ENCODE peak calls at places on chromosomes 7 and 10, in four cellular contexts. R, A, F and J are unnamed samples. For H3K36me3, the result is how much of the 10 kb centered on the place peaks cover.

GRCh38 chr10:5047912-5048628 is 44.4 kb upstream of the AKR1C2 start:
- DNase-seq in R (peak), A (peak), F (no peak), J (no peak)

GRCh38 chr7:149284850-149285580 is 23.0 kb downstream of the ZNF783 start:
- DNase-seq in R (peak), A (peak), F (peak), J (peak)

GRCh38 chr7:836429-836828 is 4.2 kb downstream of the SUN1 start:
- DNase-seq in R (no peak), A (peak), F (no peak), J (peak)

GRCh38 chr7:143305423-143306070 is 10.4 kb upstream of the CLCN1 start:
- DNase-seq in R (peak), A (peak), F (peak), J (peak)

GRCh38 chr10:45411607-45411940 is 37.6 kb downstream of the ALOX5 start:
- DNase-seq in R (no peak), A (no peak), F (no peak), J (no peak)

GRCh38 chr7:145378197-145378596 is 542.3 kb upstream of the TPK1 start:
- DNase-seq in R (no peak), A (no peak), F (no peak), J (no peak)

GRCh38 chr7:107874605-107875446 is 16.2 kb upstream of the DLD start:
- DNase-seq in R (peak), A (peak), F (peak), J (peak)

GRCh38 chr7:70595741-70596574 is 536.0 kb upstream of the GALNT17 start:
- DNase-seq in R (no peak), A (peak), F (no peak), J (no peak)

GRCh38 chr7:66099551-66100407 is 14.9 kb upstream of the CRCP start:
- DNase-seq in R (peak), A (peak), F (peak), J (peak)

GRCh38 chr10:81251457-81252115 is 623.4 kb upstream of the NRG3 start:
- DNase-seq in R (no peak), A (no peak), F (no peak), J (no peak)

GRCh38 chr7:116834815-116835533 is 27.4 kb upstream of the CAPZA2 start:
- DNase-seq in R (peak), A (peak), F (peak), J (peak)

GRCh38 chr7:117444646-117445045 is 17.4 kb upstream of the ASZ1 start:
- DNase-seq in R (no peak), A (no peak), F (no peak), J (no peak)

GRCh38 chr10:86413046-86413728 is 46.6 kb upstream of the GRID1 start:
- DNase-seq in R (no peak), A (peak), F (no peak), J (peak)

GRCh38 chr7:92246363-92247101 is 758 bp downstream of the ANKIB1 start:
- DNase-seq in R (peak), A (peak), F (peak), J (no peak)

GRCh38 chr7:158672975-158673374 is 31.6 kb downstream of the NCAPG2 start:
- DNase-seq in R (peak), A (peak), F (no peak), J (no peak)

GRCh38 chr7:44658979-44659378 is 52.6 kb downstream of the OGDH start:
- DNase-seq in R (no peak), A (no peak), F (no peak), J (no peak)

GRCh38 chr10:47454294-47455058 is 29.4 kb downstream of the ANXA8 start:
- DNase-seq in R (no peak), A (no peak), F (no peak), J (no peak)

GRCh38 chr10:12181065-12181775 is 14.5 kb downstream of the NUDT5 start:
- DNase-seq in R (peak), A (no peak), F (no peak), J (peak)

GRCh38 chr10:26436848-26437247 is 1.3 kb upstream of the APBB1IP start:
- DNase-seq in R (no peak), A (no peak), F (no peak), J (no peak)

GRCh38 chr10:22263106-22263505 is 45.3 kb upstream of the EBLN1 start:
- DNase-seq in R (no peak), A (no peak), F (no peak), J (no peak)

GRCh38 chr7:113824117-113824823 is 94.5 kb downstream of the PPP1R3A start:
- DNase-seq in R (no peak), A (peak), F (no peak), J (no peak)

GRCh38 chr7:111459757-111460280 is 102.5 kb downstream of the IMMP2L start:
- DNase-seq in R (no peak), A (peak), F (no peak), J (no peak)

GRCh38 chr10:11654659-11655058 is 43.2 kb upstream of the USP6NL start:
- DNase-seq in R (no peak), A (no peak), F (no peak), J (no peak)

GRCh38 chr7:44384586-44385383 is 59.4 kb upstream of the CAMK2B start:
- DNase-seq in R (no peak), A (no peak), F (no peak), J (no peak)

GRCh38 chr10:114256041-114256765 is 17.1 kb downstream of the VWA2 start:
- DNase-seq in R (no peak), A (no peak), F (no peak), J (no peak)

GRCh38 chr10:20970708-20971107 is 73.6 kb upstream of the NEBL start:
- DNase-seq in R (no peak), A (no peak), F (no peak), J (no peak)

GRCh38 chr10:70921285-70921684 is 32.9 kb upstream of the PCBD1 start:
- DNase-seq in R (no peak), A (no peak), F (no peak), J (no peak)

GRCh38 chr10:72759584-72759983 is 67.6 kb downstream of the MCU start:
- DNase-seq in R (no peak), A (no peak), F (no peak), J (no peak)

GRCh38 chr10:93995598-93996271 is 2.0 kb downstream of the PLCE1 start:
- DNase-seq in R (peak), A (peak), F (no peak), J (peak)

GRCh38 chr7:156192921-156193320 is 380.7 kb upstream of the SHH start:
- DNase-seq in R (peak), A (peak), F (no peak), J (peak)

GRCh38 chr7:20164420-20165145 is 52.6 kb downstream of the MACC1 start:
- DNase-seq in R (no peak), A (peak), F (no peak), J (no peak)

GRCh38 chr7:128713794-128714193 is 25.4 kb upstream of the CALU start:
- DNase-seq in R (peak), A (no peak), F (no peak), J (no peak)

GRCh38 chr10:7928511-7928910 is 110.2 kb downstream of the TAF3 start:
- DNase-seq in R (no peak), A (no peak), F (no peak), J (no peak)

GRCh38 chr7:28686418-28686800 is 271.7 kb downstream of the TRIL start:
- DNase-seq in R (peak), A (peak), F (peak), J (peak)

GRCh38 chr10:62214364-62214874 is 54.2 kb downstream of the RTKN2 start:
- DNase-seq in R (no peak), A (no peak), F (no peak), J (no peak)

GRCh38 chr7:120436487-120437060 is 163.6 kb downstream of the KCND2 start:
- DNase-seq in R (no peak), A (no peak), F (no peak), J (no peak)

GRCh38 chr7:81549484-81550016 is 220.3 kb downstream of the HGF start:
- DNase-seq in R (no peak), A (no peak), F (no peak), J (no peak)

GRCh38 chr7:16063241-16063640 is 358.1 kb downstream of the CRPPA start:
- DNase-seq in R (no peak), A (no peak), F (no peak), J (no peak)
- H3K27ac ChIP-seq in R (no peak), A (no peak), F (peak), J (no peak)

GRCh38 chr7:99424932-99425730 is 13.5 kb downstream of the PTCD1 start:
- DNase-seq in R (no peak), A (no peak), F (no peak), J (no peak)
- H3K36me3 ChIP-seq in R (under half), A (under half), F (half or more), J (half or more)

GRCh38 chr7:46554688-46555422 is 633.8 kb upstream of the IGFBP3 start:
- DNase-seq in R (peak), A (peak), F (no peak), J (peak)

GRCh38 chr7:46551603-46552002 is 630.5 kb upstream of the IGFBP3 start:
- DNase-seq in R (no peak), A (no peak), F (no peak), J (no peak)

GRCh38 chr7:46559194-46559576 is 638.1 kb upstream of the IGFBP3 start:
- DNase-seq in R (peak), A (peak), F (no peak), J (peak)

GRCh38 chr7:46558482-46559193 is 637.6 kb upstream of the IGFBP3 start:
- DNase-seq in R (peak), A (peak), F (no peak), J (peak)

GRCh38 chr7:46557295-46557711 is 636.2 kb upstream of the IGFBP3 start:
- DNase-seq in R (no peak), A (no peak), F (no peak), J (peak)
- H3K4me3 ChIP-seq in R (no peak), A (no peak), F (no peak), J (no peak)

GRCh38 chr10:78545756-78546155 is 512.1 kb downstream of the RPS24 start:
- DNase-seq in R (no peak), A (no peak), F (no peak), J (no peak)

GRCh38 chr10:78543026-78543748 is 509.5 kb downstream of the RPS24 start:
- DNase-seq in R (no peak), A (no peak), F (no peak), J (no peak)

GRCh38 chr10:78543749-78544446 is 510.2 kb downstream of the RPS24 start:
- DNase-seq in R (no peak), A (peak), F (peak), J (peak)

GRCh38 chr10:78542536-78542935 is 508.9 kb downstream of the RPS24 start:
- DNase-seq in R (no peak), A (no peak), F (no peak), J (no peak)

GRCh38 chr10:78544447-78545085 is 510.9 kb downstream of the RPS24 start:
- DNase-seq in R (no peak), A (peak), F (no peak), J (no peak)
- H3K27ac ChIP-seq in R (no peak), A (peak), F (peak), J (no peak)

GRCh38 chr7:105084581-105084980 is 70.6 kb downstream of the KMT2E start:
- DNase-seq in R (no peak), A (no peak), F (no peak), J (no peak)

GRCh38 chr7:105086850-105087249 is 72.8 kb downstream of the KMT2E start:
- DNase-seq in R (no peak), A (no peak), F (no peak), J (no peak)

GRCh38 chr7:105087981-105088380 is 74.0 kb downstream of the KMT2E start:
- DNase-seq in R (no peak), A (no peak), F (no peak), J (no peak)

DNA sequence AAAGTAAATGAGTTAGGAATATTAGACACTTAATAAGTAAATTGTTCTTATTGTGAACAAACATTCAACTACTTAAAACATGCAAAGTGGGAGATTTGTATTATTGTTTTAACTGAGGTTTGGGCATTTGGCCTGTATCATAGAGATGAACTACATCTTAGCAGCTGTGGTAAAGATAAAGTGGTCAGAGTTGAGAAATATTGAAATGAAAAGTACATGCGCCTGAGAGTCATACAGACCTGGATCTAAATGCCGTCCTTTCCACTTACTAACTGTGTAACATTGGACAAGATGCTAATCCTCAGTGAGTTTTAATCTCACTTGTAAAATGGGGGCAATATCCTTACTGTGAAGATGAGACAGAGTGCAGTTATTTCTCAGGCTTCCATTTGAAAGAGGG is 74.5 kb downstream of the KMT2E start:
- DNase-seq in R (no peak), A (no peak), F (no peak), J (no peak)
- H3K36me3 ChIP-seq in R (under half), A (half or more), F (half or more), J (under half)

GRCh38 chr7:2802504-2803341 is 41.4 kb downstream of the GNA12 start:
- DNase-seq in R (peak), A (peak), F (no peak), J (peak)
- H3K4me3 ChIP-seq in R (peak), A (peak), F (no peak), J (no peak)

GRCh38 chr10:49053053-49053997 is 62.0 kb downstream of the VSTM4 start:
- DNase-seq in R (no peak), A (no peak), F (peak), J (no peak)
- H3K27ac ChIP-seq in R (no peak), A (no peak), F (peak), J (no peak)

DNA sequence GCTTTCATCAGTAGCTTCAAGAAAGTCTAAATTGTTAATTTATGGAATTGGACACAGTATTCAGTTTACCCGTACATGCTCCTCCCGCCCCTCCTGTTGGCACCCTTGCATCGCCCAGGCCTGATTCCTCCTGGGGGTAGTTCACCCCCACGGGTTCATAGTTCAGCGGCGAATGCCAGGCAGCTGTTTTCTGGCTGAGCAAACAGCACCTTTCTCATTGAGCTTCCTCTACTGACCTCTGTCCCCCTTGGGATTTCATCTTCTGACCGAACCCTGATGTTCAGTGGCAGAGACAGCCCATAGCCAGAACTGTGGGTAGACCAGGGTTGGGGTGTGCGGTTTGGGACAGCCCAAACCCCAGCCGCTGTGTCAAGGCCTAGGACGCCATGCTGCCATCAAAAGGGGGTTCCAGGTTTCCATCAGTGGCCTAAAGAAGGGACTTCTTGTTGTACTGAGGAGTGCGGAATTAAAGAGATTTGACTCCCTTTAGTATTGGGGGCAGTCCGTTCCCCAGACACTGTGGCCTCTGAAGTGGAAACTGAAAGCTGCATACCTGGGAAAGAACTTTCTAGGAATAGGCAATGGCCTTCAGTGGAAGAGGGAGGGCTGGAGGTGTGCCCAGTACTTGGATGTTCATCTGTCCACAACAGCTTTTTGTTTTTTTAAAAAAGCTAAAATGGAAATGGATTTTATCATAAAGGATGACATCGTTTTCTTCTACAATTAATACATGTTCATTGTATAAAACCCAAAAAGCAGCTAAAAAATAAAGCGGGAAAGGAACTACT is 19.0 kb downstream of the MDH2 start:
- DNase-seq in R (no peak), A (no peak), F (no peak), J (no peak)
- H3K36me3 ChIP-seq in R (under half), A (under half), F (half or more), J (under half)

DNA sequence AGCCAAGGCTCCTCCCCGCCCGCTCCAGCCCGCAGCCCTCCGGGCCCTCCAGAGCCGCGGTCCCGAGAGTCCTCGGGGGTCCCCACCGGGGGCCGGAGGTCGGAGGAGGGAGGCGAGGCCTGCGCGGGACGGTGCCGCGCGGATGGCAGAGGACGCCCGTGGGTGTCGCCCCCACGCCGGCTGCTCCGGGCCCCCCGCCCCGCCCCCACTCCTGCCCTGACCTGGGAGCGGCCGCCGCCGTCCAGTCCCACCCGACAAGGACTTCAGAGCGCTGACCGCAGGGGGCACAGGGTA is 57.2 kb upstream of the DNAJB6 start:
- DNase-seq in R (no peak), A (no peak), F (no peak), J (no peak)
- H3K4me3 ChIP-seq in R (peak), A (peak), F (peak), J (peak)